ENCODE peak calls at places on chromosome 7, in six cellular contexts. K is NCI-H345; R is astrocyte of the spinal cord; A is stimulated activated CD4-positive, alpha-beta T cell treated with anti-CD3 and anti-CD28 coated beads, Interleukin-2, amount 100 ng/mL, for 48 hours; P is thoracic aorta; W is substantia nigra. I is an unnamed sample.

GRCh38 chr7:66617295-66617694 is 11.4 kb upstream of the KCTD7 start:
- DNase-seq in K (no peak), R (no peak), P (no peak), W (no peak), A (no peak), I (no peak)

GRCh38 chr7:47147213-47147631 is 434.7 kb downstream of the TNS3 start:
- DNase-seq in W (no peak), K (no peak), R (no peak), P (no peak), A (no peak), I (no peak)

GRCh38 chr7:42605381-42605780 is 306.5 kb downstream of the C7orf25 start:
- DNase-seq in A (no peak), W (no peak), R (peak), P (no peak), K (no peak), I (no peak)

GRCh38 chr7:5629941-5630340 is 151.5 kb downstream of the RNF216 start:
- DNase-seq in K (no peak), R (peak), W (no peak), P (no peak), A (peak), I (no peak)

GRCh38 chr7:107150375-107151073 is 18.3 kb upstream of the HBP1 start:
- DNase-seq in W (peak), R (peak), P (no peak), A (peak), K (peak), I (no peak)

GRCh38 chr7:141562543-141562942 is 11.3 kb downstream of the AGK start:
- DNase-seq in A (no peak), P (no peak), R (no peak), W (no peak), K (no peak), I (no peak)

GRCh38 chr7:156147771-156148504 is 335.7 kb upstream of the SHH start:
- DNase-seq in W (no peak), R (no peak), P (no peak), K (no peak), A (no peak), I (no peak)

GRCh38 chr7:99098317-99098823 is 45.5 kb downstream of the SMURF1 start:
- DNase-seq in W (no peak), A (no peak), P (no peak), K (no peak), R (no peak), I (no peak)

GRCh38 chr7:150448789-150449147 is 1.7 kb upstream of the GIMAP8 start:
- DNase-seq in K (peak), W (peak), P (no peak), A (peak), R (peak), I (peak)

GRCh38 chr7:101023839-101024238 is 4.0 kb downstream of the MUC17 start:
- DNase-seq in K (no peak), P (no peak), A (no peak), R (no peak), W (no peak), I (no peak)

GRCh38 chr7:99120916-99121315 is 23.0 kb downstream of the SMURF1 start:
- DNase-seq in A (no peak), R (no peak), W (no peak), K (no peak), P (no peak), I (no peak)

GRCh38 chr7:84042110-84042539 is 152.5 kb downstream of the SEMA3A start:
- DNase-seq in A (no peak), P (no peak), R (peak), W (no peak), K (no peak), I (no peak)

I was measured in caudate nucleus.